ENCODE peak calls at places on chromosome 13, in four cellular contexts. One of them, this sample, is unnamed.

GRCh38 chr13:95039415-95039814 is 261.8 kb downstream of the ABCC4 start:
- DNase-seq in gastrocnemius medialis: no peak
- DNase-seq in neural crest cell: no peak
- DNase-seq in MCF 10A: no peak
- DNase-seq in this sample: no peak

GRCh38 chr13:46202188-46202795 is 9.4 kb upstream of the LRRC63 start:
- DNase-seq in gastrocnemius medialis: no peak
- DNase-seq in neural crest cell: no peak
- DNase-seq in MCF 10A: no peak
- DNase-seq in this sample: no peak

GRCh38 chr13:40992678-40993077 is 26.4 kb downstream of the ELF1 start:
- DNase-seq in gastrocnemius medialis: no peak
- DNase-seq in neural crest cell: no peak
- DNase-seq in MCF 10A: no peak
- DNase-seq in this sample: no peak

GRCh38 chr13:32877491-32877890 is 138.7 kb upstream of the KL start:
- DNase-seq in gastrocnemius medialis: no peak
- DNase-seq in neural crest cell: no peak
- DNase-seq in MCF 10A: no peak
- DNase-seq in this sample: no peak

GRCh38 chr13:93422980-93423554 is 196.5 kb downstream of the GPC6 start:
- DNase-seq in gastrocnemius medialis: no peak
- DNase-seq in neural crest cell: no peak
- DNase-seq in MCF 10A: no peak
- DNase-seq in this sample: no peak

GRCh38 chr13:95056266-95056665 is 245.0 kb downstream of the ABCC4 start:
- DNase-seq in gastrocnemius medialis: no peak
- DNase-seq in neural crest cell: no peak
- DNase-seq in MCF 10A: no peak
- DNase-seq in this sample: no peak

GRCh38 chr13:113052971-113053370 is 52.6 kb upstream of the F7 start:
- DNase-seq in gastrocnemius medialis: no peak
- DNase-seq in neural crest cell: no peak
- DNase-seq in MCF 10A: no peak
- DNase-seq in this sample: no peak

GRCh38 chr13:83881917-83882625 is at the start of gene SLITRK1:
- DNase-seq in gastrocnemius medialis: no peak
- DNase-seq in neural crest cell: peak
- DNase-seq in MCF 10A: peak
- DNase-seq in this sample: peak

GRCh38 chr13:26502826-26503225 is 54.7 kb upstream of the WASF3 start:
- DNase-seq in gastrocnemius medialis: peak
- DNase-seq in neural crest cell: no peak
- DNase-seq in MCF 10A: no peak
- DNase-seq in this sample: no peak

This sample was measured in tibial artery.